ENCODE peak calls at places on chromosomes 7 and 10, in four cellular contexts. E is neural progenitor cell, N is fibroblast of lung, C is K562. P is an unnamed sample.

GRCh38 chr7:30698481-30698880 is 16.2 kb upstream of the CRHR2 start:
- DNase-seq in E (no peak), N (no peak), C (no peak), P (no peak)

GRCh38 chr10:620417-620816 is 69.1 kb downstream of the DIP2C start:
- DNase-seq in C (no peak), E (no peak), N (no peak), P (no peak)

GRCh38 chr10:131211556-131211955 is 100.0 kb downstream of the TCERG1L start:
- DNase-seq in N (no peak), E (no peak), C (no peak), P (no peak)

GRCh38 chr10:59375990-59376389 is 13.6 kb upstream of the FAM13C start:
- DNase-seq in C (no peak), N (peak; percentile 37), E (no peak), P (no peak)

GRCh38 chr7:126570845-126571244 is 681.9 kb downstream of the GRM8 start:
- DNase-seq in N (no peak), C (no peak), E (no peak), P (no peak)

GRCh38 chr7:138465046-138465445 is 5.0 kb downstream of the TRIM24 start:
- DNase-seq in N (no peak), C (no peak), E (no peak), P (no peak)

GRCh38 chr10:113788604-113789083 is 37.2 kb downstream of the PLEKHS1 start:
- DNase-seq in N (peak; percentile 98), E (no peak), C (peak; percentile 11), P (no peak)

GRCh38 chr7:94561841-94562514 is 52.4 kb downstream of the CASD1 start:
- DNase-seq in E (no peak), C (no peak), N (peak; percentile 20), P (no peak)

GRCh38 chr10:118020365-118020764 is 26.4 kb downstream of the RAB11FIP2 start:
- DNase-seq in E (peak; percentile 50), C (no peak), N (no peak), P (peak; percentile 78)

GRCh38 chr10:114520453-114520852 is 116.2 kb upstream of the AFAP1L2 start:
- DNase-seq in C (no peak), E (no peak), N (peak; percentile 95), P (no peak)

GRCh38 chr10:33706746-33707145 is 372.3 kb upstream of the NRP1 start:
- DNase-seq in E (no peak), C (no peak), N (peak; percentile 43), P (no peak)

GRCh38 chr10:33703897-33704825 is 369.7 kb upstream of the NRP1 start:
- DNase-seq in E (peak; percentile 8), N (peak; percentile 48), C (no peak), P (no peak)

GRCh38 chr10:33706191-33706590 is 371.7 kb upstream of the NRP1 start:
- DNase-seq in N (peak; percentile 58), E (no peak), C (no peak), P (no peak)
- H3K9ac ChIP-seq in N (no peak overlapping the region), E (no peak overlapping the region), C (no peak overlapping the region), P (no peak overlapping the region)

DNA sequence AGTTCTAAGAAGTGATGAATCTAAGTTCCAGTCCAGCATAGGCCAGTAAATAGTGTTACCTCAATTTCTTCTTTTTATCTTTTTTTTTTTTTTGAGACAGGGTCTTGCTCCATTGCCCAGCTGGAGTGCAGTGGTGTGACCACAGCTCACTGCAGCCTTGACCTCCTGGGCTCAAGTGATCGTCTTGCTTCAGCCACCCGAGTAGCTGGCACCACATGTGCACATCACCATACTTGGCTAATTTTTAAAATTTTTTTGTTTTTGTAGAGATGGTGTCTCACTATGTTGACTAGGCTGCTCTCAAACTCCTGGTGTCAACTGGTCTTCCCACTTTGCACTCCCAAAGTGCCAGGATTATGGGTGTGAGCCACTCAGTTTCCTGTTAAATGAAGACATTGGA is 126.6 kb upstream of the LYZL2 start:
- DNase-seq in E (no peak), C (no peak), N (no peak), P (no peak)
- H3K9ac ChIP-seq in E (no peak overlapping the region), C (no peak overlapping the region), N (no peak overlapping the region), P (no peak overlapping the region)

GRCh38 chr10:122165914-122166313 is 105.2 kb upstream of the BTBD16 start:
- DNase-seq in E (peak; percentile 32), C (no peak), N (no peak), P (no peak)

GRCh38 chr10:122164028-122164601 is 107.0 kb upstream of the BTBD16 start:
- DNase-seq in N (peak; percentile 38), C (no peak), E (peak; percentile 60), P (peak; percentile 80)

GRCh38 chr10:122164815-122165491 is 106.1 kb upstream of the BTBD16 start:
- DNase-seq in C (no peak), N (no peak), E (peak; percentile 32), P (peak; percentile 62)

GRCh38 chr10:122163182-122164027 is 107.7 kb upstream of the BTBD16 start:
- DNase-seq in C (no peak), E (peak; percentile 97), N (peak; percentile 38), P (peak; percentile 97)

DNA sequence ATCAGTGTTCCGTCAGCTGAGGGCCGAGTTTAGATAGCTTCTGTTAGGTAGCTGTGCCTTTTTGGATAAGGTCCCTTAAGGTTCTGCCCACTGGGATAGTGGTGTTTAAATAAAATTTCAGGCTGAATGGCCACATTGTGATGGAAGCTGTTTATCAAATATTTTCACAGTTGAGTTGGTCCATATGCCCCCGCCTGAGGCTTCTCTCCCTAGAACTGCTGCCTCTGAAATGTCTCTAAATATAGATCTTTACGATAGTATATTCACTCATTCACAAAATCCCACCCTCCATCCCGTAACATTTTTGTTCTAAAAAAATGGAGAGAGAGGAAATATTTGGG is 105.6 kb upstream of the BTBD16 start:
- DNase-seq in E (no peak), C (no peak), N (no peak), P (no peak)
- H3K9ac ChIP-seq in E (no peak overlapping the region), C (no peak overlapping the region), N (no peak overlapping the region), P (no peak overlapping the region)

GRCh38 chr10:89591796-89592271 is 53.2 kb downstream of the PANK1 start:
- DNase-seq in E (no peak), N (peak; percentile 60), C (no peak), P (no peak)

GRCh38 chr10:89591111-89591795 is 53.8 kb downstream of the PANK1 start:
- DNase-seq in C (no peak), N (no peak), E (no peak), P (no peak)

GRCh38 chr10:89590326-89590725 is 54.7 kb downstream of the PANK1 start:
- DNase-seq in C (no peak), N (no peak), E (no peak), P (no peak)

GRCh38 chr10:89588671-89589070 is 53.3 kb upstream of the SLC16A12 start:
- DNase-seq in E (no peak), N (peak; percentile 54), C (no peak), P (no peak)

DNA sequence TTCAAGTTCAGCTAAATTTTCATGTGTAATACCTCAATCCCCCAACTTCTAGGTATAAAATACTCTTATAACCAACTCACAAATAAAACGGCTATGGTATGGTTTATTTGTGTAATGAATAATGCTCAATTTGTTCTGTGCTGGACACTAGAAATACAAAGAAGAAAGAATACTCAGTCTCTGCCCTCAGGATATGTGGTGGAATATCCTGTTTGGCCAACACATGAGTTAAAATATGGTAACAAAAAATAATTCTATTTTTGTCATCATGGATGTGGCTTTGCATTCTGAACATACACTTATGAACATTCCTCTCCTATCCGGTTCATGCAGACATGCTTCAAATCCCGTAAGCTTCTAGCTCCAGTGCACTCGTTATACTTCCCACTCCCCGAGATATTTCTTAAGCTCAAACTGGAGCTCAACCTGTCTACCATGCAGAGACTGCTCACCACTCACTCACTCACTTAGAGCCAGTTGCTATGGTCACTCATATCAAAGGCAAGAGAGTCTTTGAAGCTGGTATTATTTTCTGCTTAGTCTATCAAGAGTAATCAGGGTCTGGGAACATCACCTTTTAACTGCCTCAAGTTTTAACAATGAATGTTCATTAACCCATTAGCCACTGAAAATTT is 53.8 kb upstream of the SLC16A12 start:
- DNase-seq in C (no peak), E (no peak), N (no peak), P (no peak)
- H3K9ac ChIP-seq in C (no peak overlapping the region), E (no peak overlapping the region), N (no peak overlapping the region), P (no peak overlapping the region)

P was measured in endodermal cell.